ENCODE peak calls at places on chromosomes 5 and 9, in four cellular contexts. Q is mesenchymal stem cell, E is H1, V is IMR-90. I is an unnamed sample.

GRCh38 chr9:72165821-72166547 is 16.7 kb downstream of the GDA start:
- DNase-seq in Q (no peak), V (no peak), E (no peak), I (peak; percentile 50)

GRCh38 chr5:173484569-173484968 is 131.9 kb downstream of the BOD1 start:
- DNase-seq in V (no peak), E (no peak), Q (no peak), I (peak; percentile 49)

GRCh38 chr5:87361536-87362213 is 51.1 kb downstream of the CCNH start:
- DNase-seq in Q (no peak), E (no peak), V (no peak), I (no peak)

GRCh38 chr5:149618581-149619248 is 37.4 kb downstream of the ARHGEF37 start:
- DNase-seq in E (no peak), Q (peak; percentile 82), V (peak; percentile 72), I (peak; percentile 55)

GRCh38 chr5:42756630-42757601 is at the start of gene CCDC152:
- DNase-seq in E (no peak), V (peak; percentile 3), Q (peak; percentile 7), I (no peak)

GRCh38 chr5:36552626-36553393 is 53.6 kb upstream of the SLC1A3 start:
- DNase-seq in Q (no peak), V (no peak), E (no peak), I (peak; percentile 80)

GRCh38 chr9:131603199-131603598 is 57.9 kb downstream of the PRRT1B start:
- DNase-seq in V (no peak), E (no peak), Q (no peak), I (no peak)

GRCh38 chr9:84072621-84073180 is 92.1 kb downstream of the RMI1 start:
- DNase-seq in E (no peak), Q (no peak), V (no peak), I (no peak)

GRCh38 chr5:155631116-155631515 is 617.6 kb downstream of the KIF4B start:
- DNase-seq in Q (peak; percentile 43), E (no peak), V (no peak), I (no peak)

GRCh38 chr5:98982880-98983279 is 54.1 kb upstream of the CHD1 start:
- DNase-seq in V (no peak), Q (no peak), E (no peak), I (no peak)

GRCh38 chr9:684055-684949 is 157.2 kb upstream of the DMRT1 start:
- DNase-seq in Q (peak; percentile 73), V (peak; percentile 81), E (no peak), I (no peak)

GRCh38 chr9:137435980-137436760 is 5.0 kb downstream of the ENTPD8 start:
- DNase-seq in V (peak; percentile 76), Q (peak; percentile 65), E (no peak), I (peak; percentile 63)

GRCh38 chr5:7671420-7671819 is 179.5 kb downstream of the CFAP90 start:
- DNase-seq in E (no peak), V (no peak), Q (no peak), I (no peak)

GRCh38 chr9:77839459-77840140 is 191.5 kb upstream of the GNA14 start:
- DNase-seq in E (no peak), V (peak; percentile 53), Q (peak; percentile 52), I (no peak)

DNA sequence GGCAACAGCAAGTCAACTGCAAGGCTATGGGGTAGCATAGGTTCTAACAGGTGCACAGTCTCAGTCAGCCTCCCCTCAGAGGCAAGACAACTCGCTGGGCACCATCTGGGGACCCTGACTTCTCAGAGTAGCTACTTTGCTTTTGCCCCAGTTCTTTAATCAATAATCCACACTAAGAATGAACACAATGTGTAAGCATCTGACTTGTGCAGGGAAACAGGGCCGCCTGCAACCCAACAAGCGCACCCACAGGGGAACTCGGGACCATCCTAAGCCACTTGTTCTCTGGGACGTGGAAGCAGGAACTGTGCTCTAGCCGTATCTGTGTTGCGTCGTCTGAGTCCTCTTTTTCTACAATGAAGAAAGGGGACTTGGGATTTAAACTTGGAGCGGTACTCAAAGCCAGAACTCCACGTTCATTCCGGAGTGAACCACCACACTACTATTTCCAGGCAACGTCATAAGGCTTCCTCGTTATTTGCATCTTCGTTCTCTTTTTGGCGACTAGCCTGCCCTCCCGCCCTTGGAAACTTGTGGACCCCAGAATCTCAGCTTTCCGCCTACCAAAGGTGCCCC is 1.8 kb downstream of the MOB3B start:
- DNase-seq in Q (no peak), V (no peak), E (no peak), I (no peak)
- H2AK5ac ChIP-seq in Q (no peak overlapping the region), V (no peak overlapping the region), E (no peak overlapping the region), I (no peak overlapping the region)

DNA sequence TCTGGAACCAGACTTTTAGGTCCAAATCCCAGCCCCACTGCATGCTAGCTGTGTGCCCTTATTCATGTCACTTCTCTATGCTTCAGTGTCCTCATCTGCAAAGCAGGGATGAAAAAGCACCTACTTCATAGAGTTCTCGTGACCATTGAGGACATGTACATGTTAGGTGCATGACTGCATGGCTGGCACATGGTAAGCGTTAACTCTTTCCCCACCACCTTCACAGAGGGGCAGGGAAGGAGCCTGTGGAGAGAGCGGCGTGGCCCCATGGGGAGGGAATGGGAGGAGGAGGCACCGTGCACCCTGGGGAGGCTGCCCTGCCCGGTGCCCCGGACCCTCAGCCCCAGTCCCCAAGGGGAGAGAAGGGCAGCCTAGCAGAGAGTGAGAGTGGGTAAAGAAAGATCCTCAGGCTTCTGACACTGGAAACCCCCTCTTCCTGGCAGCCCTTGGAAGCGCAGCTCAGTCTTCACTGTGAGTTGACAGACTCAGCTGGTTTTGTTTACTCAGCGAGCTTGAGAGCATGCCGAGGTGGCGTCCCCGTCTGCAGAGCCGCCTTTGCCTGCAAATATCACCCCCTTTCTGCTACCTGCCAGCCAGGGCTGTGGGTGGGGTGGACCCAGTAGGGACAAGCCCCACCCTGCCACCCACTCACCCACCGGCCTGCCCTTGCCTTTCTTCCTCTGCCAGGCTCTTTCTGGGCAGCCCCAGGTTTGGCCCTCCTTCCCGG is 10.6 kb upstream of the ANGPTL2 start:
- DNase-seq in Q (peak; percentile 92), V (peak; percentile 75), E (no peak), I (no peak)
- H3K14ac ChIP-seq in Q (no peak overlapping the region), V (peak overlapping the region; percentile 62), E (no peak overlapping the region), I (no peak overlapping the region)

GRCh38 chr5:178334856-178335255 is 102.3 kb upstream of the PHYKPL start:
- DNase-seq in E (no peak), V (no peak), Q (no peak), I (no peak)
- H3K9me3 ChIP-seq in E (no peaks in the 10 kb centered on the region), V (peaks cover 2% of the 10 kb centered on the region), Q (no peaks in the 10 kb centered on the region), I (peaks cover 1% of the 10 kb centered on the region)

DNA sequence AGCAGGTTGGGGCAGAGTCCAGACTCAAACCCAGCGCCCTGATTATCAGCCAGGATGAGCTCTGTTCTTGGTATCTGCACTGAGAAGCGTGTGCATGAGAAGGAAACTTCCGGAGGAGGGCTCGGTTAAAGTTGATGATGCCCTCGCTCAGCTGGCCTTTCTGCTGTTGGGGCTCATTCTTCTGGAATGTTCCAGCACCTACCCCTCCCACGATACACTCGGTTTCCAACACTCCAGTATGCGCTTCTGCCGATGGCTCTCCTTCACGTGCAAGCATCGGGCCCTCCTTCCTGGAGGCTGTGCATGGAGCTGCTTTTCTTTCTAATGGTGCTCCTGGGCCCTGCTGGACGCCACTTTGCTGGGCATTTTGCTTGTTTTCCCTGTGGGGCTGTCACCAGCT is 134.0 kb downstream of the RXRA start:
- DNase-seq in Q (no peak), E (no peak), V (no peak), I (no peak)
- H2AK5ac ChIP-seq in Q (no peak overlapping the region), E (no peak overlapping the region), V (peak overlapping the region; percentile 70), I (no peak overlapping the region)

GRCh38 chr5:122668552-122668951 is 106.3 kb upstream of the SNX2 start:
- DNase-seq in E (no peak), Q (no peak), V (no peak), I (no peak)
- H3K14ac ChIP-seq in E (no peak overlapping the region), Q (no peak overlapping the region), V (no peak overlapping the region), I (no peak overlapping the region)

DNA sequence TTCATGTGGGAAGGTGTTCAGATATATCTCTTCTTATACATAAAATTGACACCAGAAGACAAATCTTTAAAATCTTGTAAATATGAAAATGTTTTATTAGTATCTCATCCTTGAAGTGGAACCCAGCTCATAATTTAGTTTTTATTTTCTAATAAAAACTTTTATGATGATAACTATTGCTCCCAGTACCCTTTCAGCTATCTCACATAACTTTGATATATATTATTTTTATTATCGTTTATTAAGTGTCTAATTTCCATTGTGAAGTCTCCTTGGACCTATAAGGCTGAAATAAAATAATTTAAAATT is 16.0 kb downstream of the PCDHB15 start:
- DNase-seq in V (no peak), Q (no peak), E (no peak), I (no peak)
- H3K9me3 ChIP-seq in V (peaks cover 48% of the 10 kb centered on the region), Q (peaks cover 98% of the 10 kb centered on the region), E (peaks cover 76% of the 10 kb centered on the region), I (peaks cover 8% of the 10 kb centered on the region)

GRCh38 chr9:97430316-97430715 is 18.4 kb downstream of the TDRD7 start:
- DNase-seq in Q (no peak), V (no peak), E (no peak), I (no peak)
- H2AK5ac ChIP-seq in Q (no peak overlapping the region), V (no peak overlapping the region), E (no peak overlapping the region), I (no peak overlapping the region)

GRCh38 chr5:133582971-133583370 is 29.4 kb downstream of the FSTL4 start:
- DNase-seq in E (no peak), V (no peak), Q (no peak), I (no peak)

GRCh38 chr5:133581348-133581747 is 31.0 kb downstream of the FSTL4 start:
- DNase-seq in E (no peak), Q (no peak), V (no peak), I (no peak)

GRCh38 chr5:133579766-133580165 is 32.6 kb downstream of the FSTL4 start:
- DNase-seq in Q (no peak), E (no peak), V (no peak), I (no peak)

GRCh38 chr5:133580618-133581017 is 31.7 kb downstream of the FSTL4 start:
- DNase-seq in Q (no peak), E (no peak), V (no peak), I (no peak)

DNA sequence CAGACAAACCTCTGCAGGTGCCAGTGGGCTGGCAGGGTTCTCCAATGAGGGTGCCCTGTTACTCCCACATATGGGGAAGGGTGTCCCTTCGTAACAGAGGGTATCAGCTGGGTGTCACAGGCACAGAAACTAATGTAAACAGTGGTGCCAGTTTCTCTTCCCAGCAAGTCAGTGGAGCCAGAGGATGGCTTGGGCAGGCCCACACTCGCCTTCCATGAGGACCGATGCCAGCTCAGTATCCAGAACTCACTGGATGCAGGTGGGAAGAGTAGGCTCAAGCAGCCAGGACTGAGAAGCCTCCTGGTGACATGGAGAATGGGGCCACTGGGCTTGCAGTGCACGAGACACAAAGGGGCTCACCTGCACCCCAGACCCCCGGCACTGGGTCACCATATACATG is 30.4 kb downstream of the FSTL4 start:
- DNase-seq in E (no peak), Q (no peak), V (no peak), I (no peak)
- H3K14ac ChIP-seq in E (no peak overlapping the region), Q (no peak overlapping the region), V (no peak overlapping the region), I (no peak overlapping the region)

GRCh38 chr5:23963449-23963848 is 456.0 kb downstream of the PRDM9 start:
- DNase-seq in V (no peak), Q (no peak), E (no peak), I (no peak)
- H3K9me3 ChIP-seq in V (peaks cover 3% of the 10 kb centered on the region), Q (peaks cover 5% of the 10 kb centered on the region), E (no peaks in the 10 kb centered on the region), I (no peaks in the 10 kb centered on the region)

I was measured in trophoblast cell.